ENCODE peak calls at places on chromosomes 16 and 17, in five cellular contexts. X is uterus, E is H1, C is cardiac muscle cell, Z is tibial nerve. K is an unnamed sample.

GRCh38 chr17:28498652-28499365 is 7.3 kb upstream of the FOXN1 start:
- DNase-seq in C (no peak), X (no peak), E (no peak), Z (no peak), K (no peak)

GRCh38 chr16:89140981-89141883 is 30.3 kb upstream of the CDH15 start:
- DNase-seq in X (no peak), C (no peak), Z (no peak), E (no peak), K (peak; percentile 22)

GRCh38 chr17:28747046-28747691 is 3.4 kb downstream of the TRAF4 start:
- DNase-seq in X (no peak), Z (no peak), C (no peak), E (no peak), K (peak; percentile 85)

GRCh38 chr17:73103661-73104335 is 11.3 kb upstream of the SLC39A11 start:
- DNase-seq in X (no peak), C (no peak), E (no peak), Z (no peak), K (no peak)

GRCh38 chr17:7475764-7476422 is 3.5 kb downstream of the ZBTB4 start:
- DNase-seq in X (peak; percentile 71), E (no peak), C (no peak), Z (peak; percentile 74), K (peak; percentile 70)

GRCh38 chr17:29615492-29616299 is 7.0 kb downstream of the CORO6 start:
- DNase-seq in E (no peak), C (peak; percentile 89), X (peak; percentile 82), Z (peak; percentile 85), K (peak; percentile 89)

GRCh38 chr16:66247516-66248089 is 118.9 kb upstream of the CDH5 start:
- DNase-seq in E (no peak), X (peak; percentile 73), C (no peak), Z (peak; percentile 52), K (no peak)

GRCh38 chr16:83200005-83200779 is 573.4 kb downstream of the CDH13 start:
- DNase-seq in Z (no peak), C (peak; percentile 28), E (no peak), X (no peak), K (no peak)

GRCh38 chr17:22718689-22719088 is 1026.4 kb downstream of the KCNJ18 start:
- DNase-seq in C (no peak), E (no peak), Z (no peak), X (no peak), K (no peak)

GRCh38 chr17:688100-688989 is 26.3 kb downstream of the VPS53 start:
- DNase-seq in X (no peak), E (no peak), C (no peak), Z (peak; percentile 32), K (no peak)

GRCh38 chr17:49360796-49361128 is 1.3 kb downstream of the ZNF652 start:
- DNase-seq in X (no peak), Z (no peak), C (no peak), E (no peak), K (no peak)

GRCh38 chr16:21001262-21001661 is 100.7 kb downstream of the LYRM1 start:
- DNase-seq in C (peak; percentile 35), Z (no peak), E (no peak), X (no peak), K (no peak)

GRCh38 chr16:84741351-84741791 is 41.6 kb downstream of the USP10 start:
- DNase-seq in X (no peak), C (no peak), E (no peak), Z (no peak), K (no peak)

GRCh38 chr16:67928561-67929364 is 2.9 kb downstream of the CTRL start:
- DNase-seq in C (peak; percentile 70), E (no peak), X (peak; percentile 59), Z (peak; percentile 81), K (peak; percentile 76)

GRCh38 chr17:67489273-67489672 is 112.2 kb downstream of the PITPNC1 start:
- DNase-seq in Z (no peak), C (no peak), X (no peak), E (no peak), K (no peak)

GRCh38 chr16:5205394-5206040 is 107.9 kb upstream of the EEF2KMT start:
- DNase-seq in X (no peak), Z (no peak), E (no peak), C (no peak), K (no peak)

GRCh38 chr16:4653981-4654380 is 29.4 kb downstream of the MGRN1 start:
- DNase-seq in C (no peak), E (no peak), X (no peak), Z (no peak), K (peak; percentile 88)

GRCh38 chr17:204427-205175 is 23.2 kb upstream of the DOC2B start:
- DNase-seq in C (no peak), Z (no peak), X (no peak), E (no peak), K (no peak)

GRCh38 chr16:82653550-82654511 is 27.1 kb downstream of the CDH13 start:
- DNase-seq in Z (no peak), X (no peak), C (peak; percentile 15), E (no peak), K (no peak)

GRCh38 chr16:89721644-89722391 is 481 bp downstream of the ZNF276 start:
- DNase-seq in C (peak; percentile 72), X (no peak), E (no peak), Z (no peak), K (peak; percentile 89)

GRCh38 chr17:29722411-29723198 is 99.9 kb upstream of the CORO6 start:
- DNase-seq in E (no peak), C (peak; percentile 79), Z (peak; percentile 67), X (peak; percentile 65), K (no peak)

GRCh38 chr17:57862410-57862989 is 12.7 kb upstream of the MRPS23 start:
- DNase-seq in X (peak; percentile 38), E (no peak), C (no peak), Z (no peak), K (no peak)

GRCh38 chr16:82580293-82580900 is 46.4 kb upstream of the CDH13 start:
- DNase-seq in X (no peak), E (no peak), C (peak; percentile 19), Z (no peak), K (no peak)

GRCh38 chr17:63984206-63984605 is 11.5 kb upstream of the SCN4A start:
- DNase-seq in X (no peak), Z (no peak), E (no peak), C (no peak), K (no peak)

GRCh38 chr17:60345233-60345632 is 46.7 kb downstream of the USP32 start:
- DNase-seq in E (no peak), Z (no peak), C (no peak), X (no peak), K (no peak)

GRCh38 chr16:66293207-66293735 is 73.2 kb upstream of the CDH5 start:
- DNase-seq in E (no peak), C (no peak), X (no peak), Z (no peak), K (no peak)

GRCh38 chr17:45287526-45288264 is 25.8 kb upstream of the SPATA32 start:
- DNase-seq in C (no peak), Z (no peak), E (no peak), X (no peak), K (no peak)

GRCh38 chr17:31488264-31488981 is 96.9 kb downstream of the RAB11FIP4 start:
- DNase-seq in C (no peak), Z (no peak), E (no peak), X (no peak), K (peak; percentile 74)

GRCh38 chr16:81401035-81401950 is 43.3 kb upstream of the CMIP start:
- DNase-seq in Z (no peak), X (peak; percentile 50), C (no peak), E (no peak), K (no peak)
- H3K27ac ChIP-seq in Z (no peak overlapping the region), X (no peak overlapping the region), C (no peak overlapping the region), E (no peak overlapping the region), K (no peak overlapping the region)

GRCh38 chr17:15947331-15947730 is 2.4 kb downstream of the ADORA2B start:
- DNase-seq in C (no peak), Z (no peak), X (no peak), E (no peak), K (no peak)

GRCh38 chr17:15947976-15948752 is 3.2 kb downstream of the ADORA2B start:
- DNase-seq in Z (no peak), E (no peak), X (no peak), C (no peak), K (no peak)

GRCh38 chr17:15945493-15946209 is 721 bp downstream of the ADORA2B start:
- DNase-seq in Z (no peak), X (no peak), C (peak; percentile 45), E (no peak), K (peak; percentile 57)

GRCh38 chr17:15944720-15945492 is at the start of gene ADORA2B:
- DNase-seq in X (no peak), C (peak; percentile 84), Z (no peak), E (no peak), K (peak; percentile 82)

DNA sequence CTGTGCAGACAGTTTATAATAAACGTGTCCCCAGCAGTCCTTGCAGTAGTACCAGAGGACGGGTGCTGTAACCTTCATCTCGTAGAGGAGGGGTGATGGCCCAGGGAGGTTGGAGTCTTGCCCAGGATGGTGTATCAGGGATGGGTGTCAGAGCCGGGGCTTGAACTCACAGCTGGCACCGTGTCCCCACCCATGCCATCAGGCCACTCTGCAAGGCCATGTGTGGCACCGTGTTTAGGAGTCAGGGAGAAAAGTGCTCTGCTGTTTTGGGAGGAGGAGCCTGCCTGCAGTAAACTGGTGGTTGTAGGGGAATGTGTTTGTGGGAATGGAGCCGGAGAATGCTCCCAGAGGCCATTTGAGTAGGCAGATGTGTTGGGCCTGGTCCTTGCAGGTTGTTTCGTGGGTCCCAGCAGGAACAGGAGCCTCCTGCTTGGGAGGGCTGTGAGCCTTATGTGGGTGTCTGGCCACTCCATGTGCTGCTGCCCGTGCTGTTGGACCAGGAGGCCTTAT is 1.7 kb downstream of the ADORA2B start:
- DNase-seq in X (no peak), E (no peak), Z (no peak), C (no peak), K (no peak)
- H3K4me3 ChIP-seq in X (no peak overlapping the region), E (no peak overlapping the region), Z (no peak overlapping the region), C (no peak overlapping the region), K (peak overlapping the region; percentile 65)

GRCh38 chr17:3636154-3636907 is at the start of the genes CTNS and SHPK:
- DNase-seq in C (peak; percentile 98), Z (peak; percentile 93), E (peak; percentile 82), X (peak; percentile 96), K (peak; percentile 97)

GRCh38 chr17:3639981-3640596 is 3.5 kb downstream of the CTNS start:
- DNase-seq in Z (no peak), X (no peak), E (no peak), C (peak; percentile 28), K (no peak)

GRCh38 chr17:3641014-3641413 is 4.5 kb downstream of the CTNS start:
- DNase-seq in Z (no peak), C (peak; percentile 71), X (no peak), E (no peak), K (no peak)

GRCh38 chr17:3635474-3636153 is 436 bp downstream of the SHPK start:
- DNase-seq in Z (no peak), E (no peak), X (no peak), C (no peak), K (no peak)

DNA sequence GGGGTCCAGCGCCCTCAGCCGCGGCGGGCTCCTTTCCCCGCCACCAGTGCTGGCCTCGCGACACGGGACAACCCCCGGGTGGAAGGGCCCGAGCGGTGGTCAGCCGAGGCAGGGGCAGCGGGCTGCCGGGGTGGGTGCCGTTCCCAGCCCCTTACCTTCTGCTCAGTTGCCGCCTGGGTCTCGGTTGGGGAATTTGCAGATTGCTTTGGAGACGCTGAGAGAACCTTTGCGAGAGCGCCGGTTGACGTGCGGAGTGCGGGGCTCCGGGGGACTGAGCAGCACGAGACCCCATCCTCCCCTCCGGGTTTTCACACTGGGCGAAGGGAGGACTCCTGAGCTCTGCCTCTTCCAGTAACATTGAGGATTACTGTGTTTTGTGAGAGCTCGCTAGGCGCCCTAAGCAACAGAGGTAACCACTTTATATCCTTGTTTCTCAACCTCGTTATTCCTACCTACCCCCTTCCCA is 381 bp downstream of the CTNS start:
- DNase-seq in C (peak; percentile 38), E (no peak), Z (no peak), X (no peak), K (no peak)
- TF ChIP-seq CTCF in C (no peak), E (no peak), Z (no peak), X (no peak), K (no peak)

GRCh38 chr16:49899991-49900690 is 44.2 kb upstream of the ZNF423 start:
- DNase-seq in X (no peak), Z (no peak), E (no peak), C (no peak), K (no peak)
- H3K27ac ChIP-seq in X (no peak overlapping the region), Z (no peak overlapping the region), E (no peak overlapping the region), C (no peak overlapping the region), K (no peak overlapping the region)

K was measured in lower lobe of right lung.